ENCODE peak calls at places on chromosome 2, in five cellular contexts. H is suprapubic skin, O is K562, P is spleen, Q is H1. Y is an unnamed sample.
A peak's percentile ranks its signal among the peaks of the same experiment; 100 is the strongest.

GRCh38 chr2:120913972-120914838 is 178.5 kb downstream of the GLI2 start:
- DNase-seq in P (no peak), O (no peak), H (no peak), Q (no peak), Y (no peak)

GRCh38 chr2:204871246-204871953 is 326.1 kb downstream of the PARD3B start:
- DNase-seq in Q (no peak), P (no peak), H (no peak), O (no peak), Y (no peak)

GRCh38 chr2:52976132-52976949 is 791.3 kb upstream of the CHAC2 start:
- DNase-seq in P (no peak), O (no peak), Q (peak; percentile 19), H (no peak), Y (no peak)

GRCh38 chr2:62654423-62654791 is 51.1 kb upstream of the EHBP1 start:
- DNase-seq in P (no peak), O (no peak), H (no peak), Q (no peak), Y (no peak)

GRCh38 chr2:50856112-50856511 is 175.8 kb downstream of the NRXN1 start:
- DNase-seq in P (no peak), Q (no peak), H (no peak), O (no peak), Y (no peak)

GRCh38 chr2:117980381-117980780 is 33.5 kb downstream of the CCDC93 start:
- DNase-seq in Q (no peak), P (no peak), O (no peak), H (no peak), Y (no peak)

GRCh38 chr2:26687328-26687727 is 5.2 kb upstream of the KCNK3 start:
- DNase-seq in P (no peak), O (no peak), Q (no peak), H (no peak), Y (no peak)

GRCh38 chr2:10810175-10811161 is 2.1 kb downstream of the PDIA6 start:
- DNase-seq in Q (no peak), P (no peak), O (no peak), H (no peak), Y (no peak)

GRCh38 chr2:47767880-47768609 is 14.9 kb upstream of the MSH6 start:
- DNase-seq in H (no peak), O (peak; percentile 74), P (peak; percentile 95), Q (peak; percentile 54), Y (no peak)

GRCh38 chr2:83234291-83234690 is 1224.8 kb downstream of the SUCLG1 start:
- DNase-seq in H (no peak), O (no peak), P (no peak), Q (no peak), Y (no peak)

GRCh38 chr2:235373171-235373570 is 120.7 kb upstream of the AGAP1 start:
- DNase-seq in Q (no peak), H (no peak), O (no peak), P (no peak), Y (no peak)

GRCh38 chr2:71784734-71785549 is 331.6 kb downstream of the DYSF start:
- DNase-seq in H (no peak), Q (no peak), O (no peak), P (peak; percentile 29), Y (peak; percentile 96)

GRCh38 chr2:186590538-186591441 is 934 bp downstream of the ITGAV start:
- DNase-seq in P (no peak), H (no peak), O (peak; percentile 51), Q (no peak), Y (no peak)

GRCh38 chr2:240825476-240825875 is 5.5 kb upstream of the KIF1A start:
- DNase-seq in Q (no peak), O (no peak), P (no peak), H (no peak), Y (no peak)

GRCh38 chr2:72723769-72724370 is 102.0 kb downstream of the EXOC6B start:
- DNase-seq in Q (no peak), H (no peak), O (no peak), P (no peak), Y (no peak)

GRCh38 chr2:133605031-133605773 is 36.9 kb upstream of the NCKAP5 start:
- DNase-seq in Q (no peak), H (no peak), O (no peak), P (no peak), Y (no peak)

GRCh38 chr2:139778732-139779131 is 998.5 kb upstream of the NXPH2 start:
- DNase-seq in H (no peak), Q (no peak), O (no peak), P (no peak), Y (no peak)

GRCh38 chr2:227939271-227940027 is 68.0 kb downstream of the DAW1 start:
- DNase-seq in H (no peak), O (peak; percentile 5), P (no peak), Q (peak; percentile 25), Y (no peak)

GRCh38 chr2:210558708-210559107 is 2.3 kb downstream of the CPS1 start:
- DNase-seq in H (no peak), O (no peak), Q (no peak), P (no peak), Y (no peak)

GRCh38 chr2:58560531-58560930 is 319.4 kb upstream of the FANCL start:
- DNase-seq in H (no peak), P (no peak), Q (no peak), O (no peak), Y (no peak)

GRCh38 chr2:161486111-161486510 is 70.0 kb downstream of the TBR1 start:
- DNase-seq in P (no peak), Q (no peak), H (no peak), O (no peak), Y (no peak)

GRCh38 chr2:113203901-113204519 is 30.2 kb downstream of the PSD4 start:
- DNase-seq in Q (peak; percentile 47), O (peak; percentile 81), P (peak; percentile 87), H (no peak), Y (no peak)

GRCh38 chr2:220154243-220154642 is 526.8 kb downstream of the SLC4A3 start:
- DNase-seq in H (no peak), O (no peak), P (no peak), Q (no peak), Y (no peak)

GRCh38 chr2:214830794-214831346 is 21.4 kb upstream of the BARD1 start:
- DNase-seq in P (no peak), H (no peak), O (no peak), Q (no peak), Y (no peak)

GRCh38 chr2:171598713-171599319 is 76.5 kb downstream of the CYBRD1 start:
- DNase-seq in Q (no peak), P (no peak), O (peak; percentile 79), H (no peak), Y (peak; percentile 49)

DNA sequence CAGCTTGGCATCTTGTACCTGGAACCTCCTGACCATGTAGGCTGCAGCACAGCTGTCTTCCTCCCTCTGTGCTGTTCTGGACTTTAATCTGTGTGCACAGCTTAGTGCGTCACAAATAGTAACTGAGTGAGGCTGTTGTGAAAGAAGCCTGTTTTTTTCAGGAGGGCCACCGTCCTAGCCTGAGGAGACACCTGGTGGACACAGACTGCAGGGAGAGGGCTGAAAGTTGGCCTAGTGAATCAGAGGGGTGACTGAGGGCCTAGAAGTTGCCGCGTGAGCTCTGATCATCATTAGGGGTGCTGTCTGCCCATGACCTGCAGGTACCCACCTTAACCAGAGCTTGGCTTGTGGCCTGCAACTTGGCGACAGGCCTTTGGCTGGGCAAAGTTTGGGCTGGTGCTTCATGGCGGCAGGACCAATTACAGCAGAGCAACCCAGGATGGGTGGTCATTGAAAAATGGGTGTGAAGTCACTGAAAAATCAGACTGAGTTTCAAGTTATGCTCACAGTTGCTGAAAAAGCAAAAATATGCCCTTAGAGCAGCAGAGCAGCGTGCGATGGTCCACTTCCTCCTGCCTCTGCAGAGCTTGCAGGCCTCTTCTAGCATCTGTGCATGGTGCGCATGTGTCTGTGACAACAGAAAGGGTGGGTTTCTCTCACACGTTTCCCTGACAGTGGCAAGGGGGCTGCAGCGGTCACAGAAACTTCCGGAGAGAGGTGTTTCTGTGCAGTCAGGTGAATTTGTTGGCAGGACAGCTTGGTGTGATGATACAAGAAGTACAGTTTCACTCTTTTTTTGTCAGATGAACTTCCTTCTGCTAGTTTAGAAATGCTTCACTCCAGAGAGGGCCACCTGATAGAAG is 9.6 kb downstream of the GDF7 start:
- DNase-seq in H (no peak), P (no peak), O (no peak), Q (no peak), Y (no peak)
- H3K27ac ChIP-seq in H (no peak overlapping the region), P (peak overlapping the region; percentile 81), O (no peak overlapping the region), Q (no peak overlapping the region), Y (peak overlapping the region; percentile 87)

GRCh38 chr2:23563673-23564617 is 179.0 kb downstream of the KLHL29 start:
- DNase-seq in O (no peak), Q (no peak), H (no peak), P (no peak), Y (no peak)
- TF ChIP-seq CTCF in O (no peak), Q (no peak), H (no peak), P (no peak), Y (no peak)

GRCh38 chr2:124805060-124805459 is 780.0 kb downstream of the CNTNAP5 start:
- DNase-seq in P (no peak), Q (no peak), O (no peak), H (no peak), Y (no peak)
- TF ChIP-seq POLR2AphosphoS5 in P (no peak), Q (no peak), O (no peak), H (no peak), Y (no peak)

GRCh38 chr2:190920085-190920484 is 39.5 kb downstream of the GLS start:
- DNase-seq in P (no peak), H (no peak), O (no peak), Q (no peak), Y (no peak)
- H3K27ac ChIP-seq in P (no peak overlapping the region), H (no peak overlapping the region), O (no peak overlapping the region), Q (no peak overlapping the region), Y (no peak overlapping the region)

GRCh38 chr2:167844714-167845530 is 402.5 kb downstream of the STK39 start:
- DNase-seq in Q (peak; percentile 47), H (no peak), O (no peak), P (no peak), Y (no peak)
- TF ChIP-seq CTCF in Q (peak; percentile 41), H (no peak), O (peak; percentile 62), P (no peak), Y (no peak)

GRCh38 chr2:20484034-20484617 is 37.3 kb downstream of the RHOB start:
- DNase-seq in H (peak; percentile 62), P (no peak), Q (no peak), O (no peak), Y (peak; percentile 84)

GRCh38 chr2:20484810-20485611 is 38.1 kb downstream of the RHOB start:
- DNase-seq in H (peak; percentile 33), O (no peak), P (no peak), Q (no peak), Y (no peak)

GRCh38 chr2:20482711-20483110 is 35.8 kb downstream of the RHOB start:
- DNase-seq in P (no peak), H (no peak), O (no peak), Q (no peak), Y (no peak)

GRCh38 chr2:20481798-20482405 is 35.0 kb downstream of the RHOB start:
- DNase-seq in P (no peak), H (no peak), Q (no peak), O (no peak), Y (no peak)

DNA sequence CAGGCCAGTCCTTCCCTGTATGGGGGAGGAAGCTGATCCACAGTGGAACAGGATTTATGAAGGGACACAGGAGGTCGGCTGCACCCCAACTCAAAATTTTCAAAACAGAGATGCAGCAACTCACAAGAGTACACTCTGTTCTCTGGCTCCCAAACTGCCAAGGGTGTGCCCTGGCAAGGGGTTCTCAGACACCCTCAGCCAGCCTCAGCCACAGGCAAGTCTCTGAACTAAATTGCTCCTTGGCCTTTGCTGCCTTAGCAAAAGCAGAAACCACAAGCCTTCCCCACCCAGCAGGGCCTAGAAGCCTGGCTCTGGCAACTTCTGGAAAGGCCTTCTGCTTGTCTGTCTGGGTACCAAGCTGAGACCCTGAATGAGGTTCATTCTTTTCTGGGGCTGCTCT is 36.6 kb downstream of the RHOB start:
- DNase-seq in P (no peak), H (peak; percentile 90), O (no peak), Q (no peak), Y (peak; percentile 93)
- TF ChIP-seq POLR2AphosphoS5 in P (no peak), H (peak; percentile 99), O (no peak), Q (no peak), Y (peak; percentile 43)

Y was measured in vagina.